ENCODE peak calls at places on chromosome 4, in seven cellular contexts. J, B, D, O, K, G and F are unnamed samples.

GRCh38 chr4:93791570-93792195 is 36.9 kb upstream of the ATOH1 start:
- DNase-seq in D (peak), B (no peak), O (peak), J (peak), G (no peak), K (no peak), F (peak)

GRCh38 chr4:59969909-59970308 is 1230.2 kb upstream of the ADGRL3 start:
- DNase-seq in B (no peak), D (no peak), G (no peak), K (no peak), O (no peak), J (no peak), F (no peak)

GRCh38 chr4:165991325-165992180 is 118.5 kb downstream of the TLL1 start:
- DNase-seq in O (no peak), D (no peak), K (no peak), J (peak), B (no peak), G (no peak), F (no peak)

GRCh38 chr4:69934150-69934549 is 3.3 kb downstream of the CSN1S1 start:
- DNase-seq in B (no peak), G (no peak), D (no peak), J (peak), O (no peak), K (no peak), F (no peak)

GRCh38 chr4:147793973-147794690 is 62.2 kb downstream of the ARHGAP10 start:
- DNase-seq in D (no peak), B (no peak), J (peak), O (no peak), K (no peak), G (no peak), F (no peak)

GRCh38 chr4:156998500-156999174 is 27.0 kb upstream of the PDGFC start:
- DNase-seq in B (no peak), J (no peak), D (no peak), G (no peak), O (no peak), K (no peak), F (no peak)

GRCh38 chr4:128385683-128386304 is 98.2 kb upstream of the PGRMC2 start:
- DNase-seq in J (peak), K (no peak), D (no peak), B (no peak), G (no peak), O (no peak), F (no peak)

GRCh38 chr4:53508446-53508845 is 82.8 kb downstream of the LNX1 start:
- DNase-seq in B (no peak), D (no peak), O (no peak), J (peak), K (no peak), G (no peak), F (no peak)

GRCh38 chr4:158458271-158458895 is 63.3 kb upstream of the RXFP1 start:
- DNase-seq in D (no peak), B (no peak), G (no peak), K (no peak), J (no peak), O (no peak), F (no peak)

GRCh38 chr4:80011636-80012236 is 61.3 kb downstream of the ANTXR2 start:
- DNase-seq in G (no peak), K (no peak), J (peak), B (no peak), D (no peak), O (no peak), F (no peak)
- H3K4me3 ChIP-seq in G (no peak), K (no peak), J (peak), B (no peak), D (no peak), O (no peak), F (no peak)

GRCh38 chr4:89682808-89683207 is 154.2 kb downstream of the SNCA start:
- DNase-seq in D (no peak), K (no peak), G (no peak), B (no peak), O (no peak), J (no peak), F (no peak)

GRCh38 chr4:89681671-89682070 is 155.3 kb downstream of the SNCA start:
- DNase-seq in G (no peak), D (no peak), B (no peak), J (no peak), O (no peak), K (no peak), F (no peak)

GRCh38 chr4:89685277-89685676 is 151.7 kb downstream of the SNCA start:
- DNase-seq in K (no peak), G (no peak), D (no peak), O (no peak), J (no peak), B (no peak), F (no peak)

GRCh38 chr4:89685690-89686089 is 151.3 kb downstream of the SNCA start:
- DNase-seq in B (no peak), K (no peak), J (no peak), G (no peak), D (no peak), O (no peak), F (no peak)

GRCh38 chr4:89684536-89684935 is 152.4 kb downstream of the SNCA start:
- DNase-seq in O (no peak), G (no peak), D (no peak), J (no peak), B (no peak), K (no peak), F (no peak)
- H3K4me3 ChIP-seq in O (no peak), G (no peak), D (no peak), J (no peak), B (no peak), K (no peak), F (no peak)

GRCh38 chr4:113471141-113471860 is 290.2 kb downstream of the CAMK2D start:
- DNase-seq in B (no peak), K (no peak), G (no peak), D (no peak), O (no peak), J (no peak), F (no peak)

GRCh38 chr4:113469926-113470325 is 291.6 kb downstream of the CAMK2D start:
- DNase-seq in O (no peak), G (no peak), J (no peak), D (no peak), B (no peak), K (no peak), F (no peak)

GRCh38 chr4:113469023-113469390 is 292.5 kb downstream of the CAMK2D start:
- DNase-seq in K (no peak), G (no peak), B (no peak), O (no peak), D (no peak), J (peak), F (no peak)

GRCh38 chr4:113467581-113467980 is 294.0 kb downstream of the CAMK2D start:
- DNase-seq in K (no peak), O (no peak), G (no peak), B (no peak), D (no peak), J (peak), F (no peak)

DNA sequence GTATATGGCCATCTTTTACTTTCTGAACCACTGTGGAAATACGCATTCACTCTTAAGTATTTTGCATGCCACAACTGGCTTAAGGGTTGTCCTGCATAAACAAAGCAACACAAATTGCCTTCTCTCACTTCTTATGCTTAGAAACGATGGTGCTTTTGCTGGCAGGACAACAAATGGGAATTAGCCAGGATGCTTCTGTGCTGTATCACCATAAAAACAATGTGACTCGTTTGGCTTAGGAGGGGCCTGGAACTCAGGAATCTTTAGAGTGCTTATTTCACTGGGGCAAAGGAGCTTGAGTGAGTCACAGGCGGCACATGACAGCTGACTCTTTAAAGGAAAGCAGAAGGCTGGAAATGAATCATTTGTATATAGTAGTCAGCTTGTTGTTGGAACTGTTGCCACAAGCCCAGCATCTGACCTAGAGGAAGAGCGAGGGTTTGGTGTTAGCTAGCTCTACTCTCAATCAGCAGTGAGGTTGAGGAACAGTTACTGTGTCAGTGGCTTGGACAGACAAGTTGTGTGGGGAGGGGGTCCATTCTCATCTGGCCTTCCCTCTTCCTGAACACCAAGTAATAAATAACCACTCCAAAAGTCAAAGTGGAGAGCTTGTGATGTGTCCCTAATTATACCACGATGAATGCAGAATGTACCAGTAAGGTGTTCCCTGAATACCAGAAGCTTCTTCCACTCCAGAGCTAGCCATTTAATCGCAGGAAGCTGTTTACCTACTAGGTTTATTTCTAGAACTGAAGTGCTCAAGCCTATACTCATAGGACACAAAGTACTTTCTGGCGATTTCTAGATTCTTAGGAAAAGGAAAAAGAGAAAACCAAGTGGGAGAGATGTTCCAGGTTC is 293.1 kb downstream of the CAMK2D start:
- DNase-seq in G (peak), B (no peak), O (peak), D (peak), K (peak), J (peak), F (peak)
- H3K4me3 ChIP-seq in G (peak), B (no peak), O (no peak), D (peak), K (no peak), J (peak), F (peak)

DNA sequence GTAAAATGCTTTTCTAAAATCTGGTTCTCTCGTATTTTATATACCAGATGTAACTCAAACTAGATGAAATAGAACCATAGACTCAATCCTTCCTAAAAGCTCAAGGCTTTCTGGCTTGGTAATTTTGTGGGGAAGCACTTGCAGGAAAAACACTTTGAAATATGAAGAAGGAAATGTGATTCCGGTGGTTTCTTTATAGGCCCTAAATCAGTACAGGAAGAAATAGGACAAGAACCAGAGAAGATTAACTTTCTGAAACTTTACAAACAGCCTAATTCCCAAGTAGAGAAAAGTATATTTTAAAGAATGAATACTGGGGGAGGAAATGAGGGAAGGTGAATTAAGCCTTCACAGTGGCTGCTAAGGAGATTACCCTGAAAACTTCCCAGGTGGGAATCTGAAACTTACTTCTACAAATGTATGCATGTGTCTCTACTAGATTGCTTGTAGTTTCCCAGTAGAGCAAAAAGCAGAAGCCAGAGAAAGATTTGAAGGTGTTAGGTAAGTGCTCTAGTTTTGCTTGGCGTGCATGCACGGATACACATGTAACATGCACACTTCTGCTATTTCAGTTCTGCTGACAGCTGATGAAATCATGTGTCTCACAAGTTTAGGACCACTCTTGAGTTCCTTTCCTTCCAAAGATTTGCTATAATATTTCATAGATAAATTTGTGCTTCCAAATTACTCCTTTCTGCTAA is 92.1 kb downstream of the AFF1 start:
- DNase-seq in K (no peak), D (no peak), J (no peak), O (no peak), G (no peak), B (no peak), F (no peak)
- H3K4me3 ChIP-seq in K (no peak), D (no peak), J (no peak), O (no peak), G (no peak), B (no peak), F (no peak)